ENCODE peak calls at places on chromosomes 13 and 19, in nine cellular contexts. N, O, B, A, S, K, Z, H and T are unnamed samples.

GRCh38 chr13:113929628-113930615 is 44.0 kb downstream of the C13orf46 start:
- DNase-seq in Z (no peak), N (no peak), K (no peak), O (no peak), B (peak), S (peak), A (no peak), H (no peak), T (peak)

GRCh38 chr13:94416454-94417080 is 62.9 kb downstream of the DCT start:
- DNase-seq in O (peak), K (no peak), N (no peak), Z (no peak), S (peak), H (no peak), B (no peak), A (no peak), T (no peak)

GRCh38 chr13:73235385-73235784 is 176.6 kb downstream of the KLF5 start:
- DNase-seq in H (no peak), S (no peak), B (peak), A (no peak), O (no peak), Z (no peak), N (no peak), K (no peak), T (no peak)

GRCh38 chr13:23656637-23657036 is 86.4 kb downstream of the TNFRSF19 start:
- DNase-seq in S (no peak), Z (no peak), O (no peak), N (no peak), H (no peak), K (no peak), B (peak), A (no peak), T (no peak)

GRCh38 chr13:109744512-109745051 is 41.8 kb downstream of the IRS2 start:
- DNase-seq in H (no peak), N (no peak), K (peak), S (peak), A (no peak), B (no peak), Z (no peak), O (no peak), T (peak)

GRCh38 chr19:43651758-43652545 is 12.3 kb upstream of the CADM4 start:
- DNase-seq in K (peak), B (peak), A (peak), S (peak), O (peak), N (no peak), H (no peak), Z (peak), T (peak)

GRCh38 chr19:46975011-46975917 is 44.4 kb upstream of the NPAS1 start:
- DNase-seq in H (no peak), A (no peak), O (no peak), Z (no peak), S (peak), K (no peak), N (no peak), B (peak), T (no peak)

GRCh38 chr19:51660975-51661600 is 14.5 kb upstream of the SIGLEC14 start:
- DNase-seq in B (peak), K (peak), O (peak), N (no peak), Z (peak), A (peak), H (peak), S (peak), T (peak)

GRCh38 chr19:42282036-42282762 is 13.1 kb downstream of the CIC start:
- DNase-seq in N (no peak), Z (no peak), S (peak), O (no peak), B (no peak), H (no peak), K (peak), A (no peak), T (no peak)

GRCh38 chr13:68908879-68909278 is 1198.7 kb upstream of the ATXN8OS start:
- DNase-seq in A (no peak), K (no peak), H (no peak), Z (no peak), N (no peak), S (no peak), O (no peak), B (no peak), T (no peak)

GRCh38 chr13:60268203-60268555 is 104.5 kb upstream of the DIAPH3 start:
- DNase-seq in H (no peak), O (no peak), N (no peak), B (no peak), S (no peak), Z (no peak), A (no peak), K (no peak), T (no peak)

GRCh38 chr13:64847767-64848166 is 2382.4 kb downstream of the PCDH9 start:
- DNase-seq in O (no peak), Z (no peak), H (no peak), N (no peak), A (no peak), B (no peak), K (no peak), S (no peak), T (no peak)